ENCODE peak calls at places on chromosome X, in eight cellular contexts. S is T-helper 17 cell; D is upper lobe of left lung; C is CD4-positive, alpha-beta T cell; B is naive thymus-derived CD4-positive, alpha-beta T cell; H is upper lobe of right lung; L is HepG2; G is CD8-positive, alpha-beta T cell. E is an unnamed sample.

GRCh38 chrX:43065978-43066377 is 288.0 kb upstream of the PPP1R2C start:
- ATAC-seq in S (no peak), D (no peak), C (no peak), B (no peak), H (no peak), L (no peak), G (no peak), E (no peak)

GRCh38 chrX:97494756-97495372 is 611.2 kb downstream of the RPA4 start:
- ATAC-seq in S (no peak), D (no peak), C (no peak), B (no peak), H (no peak), L (no peak), G (no peak), E (no peak)

GRCh38 chrX:48972214-48973164 is 845 bp upstream of the KCND1 start:
- ATAC-seq in S (peak; percentile 73), D (peak; percentile 78), C (peak; percentile 48), B (peak; percentile 74), H (peak; percentile 76), L (peak; percentile 75), G (peak; percentile 46), E (no peak)

GRCh38 chrX:38233891-38234807 is 13.5 kb upstream of the SRPX start:
- ATAC-seq in S (no peak), D (peak; percentile 77), C (no peak), B (no peak), H (peak; percentile 56), L (peak; percentile 49), G (no peak), E (no peak)

GRCh38 chrX:11113731-11114130 is 2.6 kb downstream of the HCCS start:
- ATAC-seq in S (no peak), D (no peak), C (no peak), B (no peak), H (peak; percentile 28), L (no peak), G (no peak), E (no peak)

GRCh38 chrX:15151267-15152196 is 118.4 kb downstream of the ASB9 start:
- ATAC-seq in S (peak; percentile 57), D (no peak), C (peak; percentile 77), B (peak; percentile 45), H (peak; percentile 35), L (no peak), G (peak; percentile 78), E (peak; percentile 59)

GRCh38 chrX:65607070-65607742 is 60.2 kb upstream of the MSN start:
- ATAC-seq in S (no peak), D (no peak), C (no peak), B (peak; percentile 31), H (no peak), L (no peak), G (peak; percentile 64), E (no peak)

GRCh38 chrX:57528670-57529255 is 63.0 kb upstream of the ZXDB start:
- ATAC-seq in S (no peak), D (no peak), C (no peak), B (no peak), H (no peak), L (peak; percentile 88), G (no peak), E (no peak)

GRCh38 chrX:130268500-130269170 is at the start of gene ZNF280C:
- ATAC-seq in S (peak; percentile 96), D (peak; percentile 98), C (peak; percentile 96), B (peak; percentile 98), H (peak; percentile 100), L (peak; percentile 97), G (peak; percentile 94), E (peak; percentile 99)

GRCh38 chrX:100673397-100673953 is 29.5 kb downstream of the SRPX2 start:
- ATAC-seq in S (no peak), D (no peak), C (no peak), B (no peak), H (no peak), L (no peak), G (no peak), E (no peak)

GRCh38 chrX:10208281-10208856 is 51.6 kb downstream of the CLCN4 start:
- ATAC-seq in S (no peak), D (no peak), C (no peak), B (no peak), H (no peak), L (no peak), G (no peak), E (peak; percentile 60)

GRCh38 chrX:5306654-5307121 is 922.0 kb downstream of the NLGN4X start:
- ATAC-seq in S (no peak), D (no peak), C (no peak), B (no peak), H (no peak), L (no peak), G (no peak), E (no peak)